ENCODE peak calls at places on chromosomes 7 and 10, in four cellular contexts. D is hippocampal formation; I is mesenteric fat pad; R is naive thymus-derived CD8-positive, alpha-beta T cell. F is an unnamed sample.

GRCh38 chr10:21929070-21929469 is 74.5 kb downstream of the DNAJC1 start:
- DNase-seq in D (no peak), I (no peak), R (no peak), F (no peak)

GRCh38 chr10:118812393-118812740 is 57.6 kb upstream of the CACUL1 start:
- DNase-seq in D (no peak), I (no peak), R (no peak), F (peak)

GRCh38 chr10:101063548-101064414 is 2.0 kb downstream of the KAZALD1 start:
- DNase-seq in D (no peak), I (no peak), R (no peak), F (no peak)

GRCh38 chr10:69498711-69499471 is 47.6 kb downstream of the TSPAN15 start:
- DNase-seq in D (no peak), I (peak), R (no peak), F (no peak)

GRCh38 chr7:87475359-87476178 is at the start of gene ABCB4:
- DNase-seq in D (no peak), I (no peak), R (no peak), F (no peak)

GRCh38 chr10:1048349-1048731 is 579 bp downstream of the IDI1 start:
- DNase-seq in D (no peak), I (no peak), R (peak), F (no peak)

GRCh38 chr7:1028775-1029636 is 15.3 kb upstream of the GPR146 start:
- DNase-seq in D (peak), I (no peak), R (no peak), F (peak)

GRCh38 chr7:93316730-93317129 is 84.6 kb downstream of the VPS50 start:
- DNase-seq in D (no peak), I (no peak), R (no peak), F (no peak)

GRCh38 chr7:67311901-67312300 is 315.3 kb downstream of the TYW1 start:
- DNase-seq in D (no peak), I (no peak), R (no peak), F (no peak)

GRCh38 chr10:21272585-21273399 is 252.7 kb downstream of the SKIDA1 start:
- DNase-seq in D (no peak), I (no peak), R (no peak), F (no peak)

GRCh38 chr10:77111611-77112550 is 525.7 kb downstream of the KCNMA1 start:
- DNase-seq in D (no peak), I (no peak), R (no peak), F (no peak)

GRCh38 chr10:88783734-88784133 is 18.8 kb upstream of the LIPM start:
- DNase-seq in D (no peak), I (no peak), R (no peak), F (no peak)

GRCh38 chr10:52353960-52354394 is 39.9 kb downstream of the DKK1 start:
- DNase-seq in D (no peak), I (no peak), R (no peak), F (no peak)

GRCh38 chr7:31096882-31097258 is 44.8 kb downstream of the ADCYAP1R1 start:
- DNase-seq in D (no peak), I (peak), R (peak), F (no peak)

GRCh38 chr7:12747687-12748306 is 60.4 kb downstream of the ARL4A start:
- DNase-seq in D (no peak), I (no peak), R (no peak), F (no peak)

GRCh38 chr7:77802557-77803410 is 4.2 kb downstream of the PHTF2 start:
- DNase-seq in D (no peak), I (no peak), R (no peak), F (no peak)

GRCh38 chr10:131561897-131562296 is 250.4 kb upstream of the TCERG1L start:
- DNase-seq in D (no peak), I (no peak), R (no peak), F (no peak)